ENCODE peak calls at places on chromosomes 11 and 22, in four cellular contexts. G is keratinocyte, B is stomach, V is astrocyte. J is an unnamed sample.
A peak's percentile ranks its signal among the peaks of the same experiment; 100 is the strongest.

GRCh38 chr11:65766535-65766934 is 14.2 kb downstream of the AP5B1 start:
- DNase-seq in B (no peak), V (peak; percentile 71), G (no peak), J (peak; percentile 48)

GRCh38 chr11:29025001-29025400 is 916.8 kb downstream of the METTL15 start:
- DNase-seq in B (no peak), V (peak; percentile 20), G (no peak), J (no peak)

GRCh38 chr11:64633555-64634159 is 42.6 kb downstream of the SLC22A12 start:
- DNase-seq in G (no peak), B (no peak), V (no peak), J (no peak)

GRCh38 chr22:45964372-45964771 is 12.6 kb downstream of the WNT7B start:
- DNase-seq in G (no peak), V (no peak), B (no peak), J (no peak)

GRCh38 chr22:26535499-26535898 is 23.2 kb upstream of the TFIP11 start:
- DNase-seq in B (no peak), G (no peak), V (no peak), J (no peak)

GRCh38 chr11:76918941-76919386 is 58.2 kb downstream of the ACER3 start:
- DNase-seq in B (no peak), V (peak; percentile 16), G (no peak), J (peak; percentile 76)

GRCh38 chr22:29799217-29799680 is 32.1 kb downstream of the UQCR10 start:
- DNase-seq in G (no peak), B (peak; percentile 95), V (peak; percentile 94), J (peak; percentile 95)

GRCh38 chr11:134911514-134912180 is 499.6 kb upstream of the B3GAT1 start:
- DNase-seq in G (no peak), V (no peak), B (no peak), J (no peak)

GRCh38 chr11:70434813-70435300 is 36.5 kb downstream of the CTTN start:
- DNase-seq in V (no peak), B (no peak), G (no peak), J (no peak)

GRCh38 chr11:110428956-110429613 is 663 bp upstream of the FDX1 start:
- DNase-seq in B (no peak), G (no peak), V (no peak), J (no peak)

GRCh38 chr11:33900159-33900855 is 8.4 kb upstream of the LMO2 start:
- DNase-seq in G (no peak), V (no peak), B (no peak), J (no peak)

GRCh38 chr11:82771781-82772180 is 38.1 kb upstream of the FAM181B start:
- DNase-seq in G (peak; percentile 64), V (no peak), B (no peak), J (no peak)

GRCh38 chr22:44580756-44581435 is 82.9 kb upstream of the RTL6 start:
- DNase-seq in B (no peak), V (no peak), G (no peak), J (no peak)
- H3K4me3 ChIP-seq in B (no peak overlapping the region), V (no peak overlapping the region), G (no peak overlapping the region), J (no peak overlapping the region)

DNA sequence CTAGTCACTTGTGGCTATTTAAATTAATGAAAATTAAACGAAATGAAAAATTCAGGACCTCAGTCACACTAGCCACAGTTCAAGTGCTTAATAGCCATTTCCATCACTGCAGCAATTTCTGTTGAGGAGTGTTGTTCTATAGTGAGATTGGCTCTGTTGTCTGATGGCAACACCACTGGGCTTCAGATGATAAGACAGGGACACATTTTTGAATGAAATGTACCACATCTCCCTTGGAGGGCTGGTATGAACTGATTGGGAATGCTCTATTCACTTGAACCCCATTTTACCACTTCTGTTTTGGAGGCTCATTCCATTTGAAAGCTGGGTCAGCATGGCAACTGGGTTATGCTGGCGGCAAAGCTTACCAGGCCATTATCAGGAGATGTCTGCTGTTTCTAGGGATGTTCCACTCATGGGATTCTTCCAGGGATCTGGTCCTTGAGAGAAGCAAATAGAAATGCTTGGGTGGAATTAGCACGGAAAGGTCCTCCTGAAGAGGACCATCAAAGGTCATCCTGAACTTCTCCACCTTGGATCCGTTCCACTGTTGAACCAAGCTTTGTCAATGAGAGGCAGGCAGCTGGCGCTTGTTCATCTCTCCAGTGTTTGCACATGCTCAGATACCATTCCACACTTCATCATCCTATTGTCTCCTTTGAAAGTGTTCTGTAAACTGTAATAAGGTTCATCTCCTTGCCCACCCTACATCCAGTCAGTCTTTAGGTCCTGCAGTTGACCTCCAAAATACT is 7.6 kb downstream of the AMOTL1 start:
- DNase-seq in V (no peak), B (no peak), G (no peak), J (no peak)
- TF ChIP-seq CTCF in V (no peak), B (no peak), G (no peak), J (no peak)

GRCh38 chr11:555500-556174 is 4.9 kb downstream of the LMNTD2 start:
- DNase-seq in B (no peak), G (no peak), V (no peak), J (no peak)

GRCh38 chr11:553949-554398 is 6.6 kb downstream of the LMNTD2 start:
- DNase-seq in V (no peak), B (no peak), G (no peak), J (no peak)

GRCh38 chr11:553083-553948 is 7.2 kb downstream of the LMNTD2 start:
- DNase-seq in B (no peak), V (no peak), G (no peak), J (no peak)

GRCh38 chr11:554824-555499 is 5.6 kb downstream of the LMNTD2 start:
- DNase-seq in B (peak; percentile 78), V (no peak), G (no peak), J (peak; percentile 22)

GRCh38 chr11:554428-554823 is 6.1 kb downstream of the LMNTD2 start:
- DNase-seq in G (no peak), V (no peak), B (no peak), J (no peak)
- H3K4me3 ChIP-seq in G (no peak overlapping the region), V (no peak overlapping the region), B (peak overlapping the region; percentile 36), J (no peak overlapping the region)

GRCh38 chr11:2779499-2779980 is 79.7 kb upstream of the KCNQ1OT1 start:
- DNase-seq in G (no peak), B (no peak), V (no peak), J (no peak)

GRCh38 chr11:2779981-2780849 is 80.4 kb upstream of the KCNQ1OT1 start:
- DNase-seq in B (peak; percentile 85), G (no peak), V (no peak), J (no peak)

GRCh38 chr11:2777396-2777795 is 77.6 kb upstream of the KCNQ1OT1 start:
- DNase-seq in G (no peak), B (peak; percentile 25), V (peak; percentile 27), J (no peak)

GRCh38 chr11:2777871-2778629 is 78.3 kb upstream of the KCNQ1OT1 start:
- DNase-seq in B (peak; percentile 32), G (no peak), V (no peak), J (no peak)

GRCh38 chr11:2778630-2779498 is 79.1 kb upstream of the KCNQ1OT1 start:
- DNase-seq in V (peak; percentile 65), B (peak; percentile 93), G (no peak), J (no peak)
- TF ChIP-seq CTCF in V (no peak), B (peak; percentile 46), G (no peak), J (no peak)

GRCh38 chr11:60241786-60242185 is 1.2 kb downstream of the MS4A4E start:
- DNase-seq in V (no peak), B (no peak), G (no peak), J (no peak)
- H3K4me3 ChIP-seq in V (no peak overlapping the region), B (no peak overlapping the region), G (no peak overlapping the region), J (no peak overlapping the region)

GRCh38 chr11:127018683-127019279 is 18.2 kb upstream of the KIRREL3 start:
- DNase-seq in B (no peak), G (no peak), V (no peak), J (no peak)

GRCh38 chr11:127013550-127013949 is 13.0 kb upstream of the KIRREL3 start:
- DNase-seq in G (no peak), V (no peak), B (no peak), J (no peak)

GRCh38 chr11:127017482-127017881 is 16.9 kb upstream of the KIRREL3 start:
- DNase-seq in G (no peak), V (peak; percentile 84), B (no peak), J (peak; percentile 68)
- TF ChIP-seq CTCF in G (peak; percentile 48), V (peak; percentile 67), B (no peak), J (peak; percentile 36)

J was measured in fibroblast of mammary gland.